ENCODE peak calls at places on chromosomes 1 and 21, in five cellular contexts. E is RWPE1, K is brain microvascular endothelial cell, J is testis, Z is uterus. Y is an unnamed sample.

GRCh38 chr1:220908757-220909156 is 29.5 kb downstream of the HLX start:
- DNase-seq in E (no peak), K (no peak), J (no peak), Z (no peak), Y (no peak)

GRCh38 chr1:152487871-152488270 is 22.7 kb upstream of the LCE5A start:
- DNase-seq in E (peak; percentile 39), K (no peak), J (no peak), Z (no peak), Y (no peak)

GRCh38 chr1:115288799-115289198 is 49.2 kb downstream of the NGF start:
- DNase-seq in E (no peak), K (no peak), J (no peak), Z (no peak), Y (no peak)

GRCh38 chr1:237126180-237126579 is 84.2 kb downstream of the RYR2 start:
- DNase-seq in E (no peak), K (no peak), J (no peak), Z (no peak), Y (no peak)

GRCh38 chr1:218459878-218460277 is 114.7 kb downstream of the TGFB2 start:
- DNase-seq in E (peak; percentile 90), K (peak; percentile 90), J (no peak), Z (no peak), Y (no peak)

GRCh38 chr1:46180082-46180616 is 3.9 kb upstream of the P3R3URF start:
- DNase-seq in E (peak; percentile 75), K (no peak), J (no peak), Z (no peak), Y (peak; percentile 83)

GRCh38 chr1:97017895-97018294 is 296.3 kb downstream of the PTBP2 start:
- DNase-seq in E (no peak), K (no peak), J (no peak), Z (no peak), Y (no peak)

GRCh38 chr1:43706598-43707190 is 642 bp upstream of the ST3GAL3 start:
- DNase-seq in E (no peak), K (no peak), J (no peak), Z (no peak), Y (no peak)

GRCh38 chr1:178126790-178127189 is 32.9 kb downstream of the RASAL2 start:
- DNase-seq in E (peak; percentile 60), K (peak; percentile 92), J (no peak), Z (no peak), Y (no peak)

GRCh38 chr1:42926235-42926869 is 32.3 kb downstream of the SLC2A1 start:
- DNase-seq in E (no peak), K (no peak), J (no peak), Z (no peak), Y (no peak)

GRCh38 chr1:110281363-110282290 is 57.5 kb upstream of the RBM15 start:
- DNase-seq in E (no peak), K (no peak), J (no peak), Z (no peak), Y (no peak)

GRCh38 chr1:8754993-8755392 is 62.4 kb downstream of the RERE start:
- DNase-seq in E (no peak), K (no peak), J (no peak), Z (no peak), Y (no peak)

GRCh38 chr1:115326419-115326818 is 11.6 kb downstream of the NGF start:
- DNase-seq in E (no peak), K (no peak), J (no peak), Z (no peak), Y (no peak)

GRCh38 chr1:147627435-147628110 is 42.8 kb downstream of the ACP6 start:
- DNase-seq in E (peak; percentile 71), K (peak; percentile 28), J (peak; percentile 62), Z (peak; percentile 58), Y (peak; percentile 75)

GRCh38 chr1:155989242-155989991 is 11.1 kb upstream of the ARHGEF2 start:
- DNase-seq in E (peak; percentile 63), K (peak; percentile 56), J (peak; percentile 72), Z (peak; percentile 75), Y (peak; percentile 82)

GRCh38 chr1:214276786-214277185 is 4.2 kb upstream of the SMYD2 start:
- DNase-seq in E (no peak), K (no peak), J (no peak), Z (no peak), Y (no peak)

GRCh38 chr1:89928506-89928905 is 66.4 kb upstream of the ZNF326 start:
- DNase-seq in E (no peak), K (no peak), J (no peak), Z (no peak), Y (no peak)

GRCh38 chr1:207316622-207317510 is 4.6 kb upstream of the CD55 start:
- DNase-seq in E (peak; percentile 71), K (no peak), J (no peak), Z (no peak), Y (no peak)

GRCh38 chr1:223177681-223178080 is 34.6 kb upstream of the TLR5 start:
- DNase-seq in E (no peak), K (no peak), J (peak; percentile 19), Z (no peak), Y (peak; percentile 61)

GRCh38 chr21:42496839-42497202 is 797 bp upstream of the RSPH1 start:
- DNase-seq in E (no peak), K (no peak), J (peak; percentile 45), Z (peak; percentile 39), Y (peak; percentile 67)

GRCh38 chr1:150695561-150695960 is 1.4 kb downstream of the GOLPH3L start:
- DNase-seq in E (peak; percentile 4), K (no peak), J (no peak), Z (no peak), Y (no peak)

GRCh38 chr21:33039542-33039941 is 13.8 kb downstream of the OLIG2 start:
- DNase-seq in E (no peak), K (no peak), J (no peak), Z (no peak), Y (no peak)

GRCh38 chr1:5622412-5622811 is 369.8 kb downstream of the NPHP4 start:
- DNase-seq in E (peak; percentile 44), K (no peak), J (no peak), Z (no peak), Y (no peak)

GRCh38 chr1:157641177-157641576 is 43.3 kb upstream of the FCRL4 start:
- DNase-seq in E (no peak), K (no peak), J (no peak), Z (no peak), Y (no peak)

GRCh38 chr1:40979241-40980067 is at the start of gene CTPS1:
- DNase-seq in E (peak; percentile 97), K (peak; percentile 88), J (peak; percentile 95), Z (peak; percentile 95), Y (peak; percentile 96)
- TF ChIP-seq CTCF in E (no peak), K (peak; percentile 37), J (no peak), Z (peak; percentile 9), Y (peak; percentile 20)

DNA sequence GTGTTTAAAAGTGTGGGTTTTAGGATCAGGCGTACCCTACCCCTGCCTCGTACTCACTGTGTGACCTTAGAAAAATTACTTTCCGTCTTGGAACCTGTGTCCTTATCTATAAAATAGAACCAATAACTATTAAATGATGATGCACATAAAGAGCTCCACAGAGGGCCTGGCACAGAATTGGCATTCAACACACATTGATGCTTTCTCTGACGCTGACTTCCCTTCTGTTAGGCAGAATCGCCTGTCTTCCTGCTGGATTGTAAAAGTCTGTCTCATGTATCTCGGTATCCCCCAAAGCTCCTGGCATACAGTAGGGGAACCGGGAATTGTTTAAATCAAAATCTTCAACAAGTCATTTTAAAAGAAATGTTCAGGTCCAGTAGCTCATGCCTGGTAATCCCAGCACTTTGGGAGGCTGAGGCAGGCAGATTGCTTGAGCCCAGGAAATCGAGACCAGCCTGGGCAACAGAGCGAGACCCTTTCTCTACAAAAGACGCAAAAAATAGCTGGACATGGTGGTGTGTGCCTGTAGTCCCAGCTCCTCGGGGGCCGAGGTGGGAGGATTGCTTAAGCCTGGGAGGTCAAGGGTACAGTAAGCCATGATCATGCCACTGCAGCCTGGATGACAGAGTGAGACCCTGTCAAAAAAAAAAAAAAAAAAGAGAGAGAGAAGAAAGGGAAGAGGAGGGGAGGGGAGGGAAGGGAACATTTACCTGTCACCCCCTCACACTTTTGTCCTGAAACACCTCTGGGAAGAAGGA is 41.3 kb upstream of the FHAD1 start:
- DNase-seq in E (no peak), K (no peak), J (no peak), Z (no peak), Y (no peak)
- H3K27ac ChIP-seq in E (no peak overlapping the region), K (no peak overlapping the region), J (no peak overlapping the region), Z (no peak overlapping the region), Y (no peak overlapping the region)

GRCh38 chr1:15938628-15939161 is 37.2 kb downstream of the ZBTB17 start:
- DNase-seq in E (no peak), K (no peak), J (no peak), Z (no peak), Y (no peak)

GRCh38 chr1:15937146-15937545 is 38.8 kb downstream of the ZBTB17 start:
- DNase-seq in E (no peak), K (no peak), J (no peak), Z (no peak), Y (no peak)

GRCh38 chr1:15939181-15940109 is 36.5 kb downstream of the ZBTB17 start:
- DNase-seq in E (no peak), K (no peak), J (peak; percentile 52), Z (no peak), Y (no peak)

GRCh38 chr1:15936025-15936424 is 39.9 kb downstream of the ZBTB17 start:
- DNase-seq in E (no peak), K (no peak), J (no peak), Z (no peak), Y (no peak)

DNA sequence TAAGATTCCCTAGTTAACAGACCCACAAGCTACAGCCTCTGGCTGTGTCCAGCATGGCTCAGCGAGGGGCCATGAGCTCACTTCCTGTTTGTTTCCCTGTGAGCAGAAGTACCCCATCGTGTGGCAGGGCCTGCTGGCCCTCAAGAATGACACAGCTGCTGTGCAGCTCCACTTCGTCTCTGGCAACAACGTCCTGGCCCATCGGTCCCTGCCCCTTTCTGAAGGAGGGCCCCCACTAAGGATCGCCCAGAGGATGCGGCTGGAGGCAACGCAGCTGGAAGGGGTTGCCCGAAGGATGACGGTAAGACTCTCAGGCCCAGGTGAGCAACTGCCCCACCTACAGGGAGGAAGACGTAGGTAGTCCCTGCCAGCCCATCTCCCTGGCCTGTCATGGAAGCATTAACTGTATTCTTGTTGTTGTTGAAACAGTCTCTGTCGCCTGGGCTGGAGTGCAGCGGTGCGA is 38.2 kb downstream of the ZBTB17 start:
- DNase-seq in E (no peak), K (no peak), J (no peak), Z (no peak), Y (no peak)
- TF ChIP-seq CTCF in E (no peak), K (peak; percentile 64), J (no peak), Z (no peak), Y (no peak)

DNA sequence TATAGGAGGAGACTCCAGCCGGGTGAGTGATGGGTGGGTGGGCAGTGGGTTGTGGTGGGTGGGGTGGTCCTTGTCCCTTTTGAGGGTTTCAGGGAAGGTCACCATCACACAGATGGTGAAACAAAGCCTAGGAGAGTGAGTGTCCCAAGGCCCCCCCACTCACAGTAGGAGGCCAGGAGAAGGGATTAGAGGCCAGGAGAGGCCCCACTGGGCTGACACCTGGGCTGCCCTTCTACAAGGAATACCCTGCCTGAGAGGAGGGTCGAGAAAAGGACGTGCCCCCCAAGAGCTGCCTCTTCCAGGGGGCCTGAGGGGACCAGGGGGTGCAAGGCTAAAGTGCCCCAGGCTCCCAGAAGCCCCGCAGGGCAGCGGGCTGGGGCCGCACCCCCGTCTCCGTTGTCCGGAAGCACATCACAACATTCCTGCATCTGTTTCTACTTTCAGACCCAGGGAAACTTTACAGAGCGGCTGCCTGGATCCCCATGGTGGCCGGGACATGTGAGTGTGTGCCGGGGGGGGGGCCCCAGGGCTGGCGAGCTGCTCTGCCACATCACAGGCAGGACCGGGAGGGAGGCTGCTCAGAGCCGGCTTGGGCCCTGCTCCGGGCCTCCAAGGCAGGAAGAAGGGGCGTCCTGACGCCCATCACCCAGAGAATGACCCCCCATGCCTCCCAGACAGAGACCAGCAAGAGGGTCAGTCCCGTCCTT is 68.3 kb downstream of the ARHGEF16 start:
- DNase-seq in E (no peak), K (no peak), J (no peak), Z (no peak), Y (no peak)
- H3K27ac ChIP-seq in E (no peak overlapping the region), K (no peak overlapping the region), J (no peak overlapping the region), Z (no peak overlapping the region), Y (no peak overlapping the region)

GRCh38 chr1:81808760-81809159 is 8.0 kb downstream of the ADGRL2 start:
- DNase-seq in E (no peak), K (peak; percentile 9), J (no peak), Z (no peak), Y (no peak)
- TF ChIP-seq CTCF in E (no peak), K (peak; percentile 36), J (no peak), Z (no peak), Y (no peak)